ENCODE peak calls at places on chromosomes 11 and 22, in five cellular contexts. One of them, this sample, is unnamed.
A peak's percentile ranks its signal among the peaks of the same experiment; 100 is the strongest.

GRCh38 chr11:70016666-70017347 is 61.3 kb upstream of the ANO1 start:
- DNase-seq in heart right ventricle: no peak
- DNase-seq in tibial nerve: no peak
- DNase-seq in HCT116: peak; percentile 76
- DNase-seq in left lung: no peak
- DNase-seq in this sample: no peak

GRCh38 chr11:64569300-64569970 is 21.6 kb upstream of the SLC22A12 start:
- DNase-seq in left lung: no peak
- DNase-seq in HCT116: no peak
- DNase-seq in tibial nerve: no peak
- DNase-seq in heart right ventricle: no peak
- DNase-seq in this sample: no peak

GRCh38 chr22:41696714-41697113 is 2.6 kb upstream of the MEI1 start:
- DNase-seq in tibial nerve: no peak
- DNase-seq in HCT116: no peak
- DNase-seq in heart right ventricle: no peak
- DNase-seq in left lung: no peak
- DNase-seq in this sample: no peak

GRCh38 chr11:109552376-109552775 is 130.4 kb downstream of the C11orf87 start:
- DNase-seq in left lung: no peak
- DNase-seq in tibial nerve: no peak
- DNase-seq in HCT116: no peak
- DNase-seq in heart right ventricle: no peak
- DNase-seq in this sample: no peak

GRCh38 chr11:121645596-121645995 is 192.8 kb upstream of the SORL1-AS1 start:
- DNase-seq in left lung: no peak
- DNase-seq in HCT116: no peak
- DNase-seq in heart right ventricle: no peak
- DNase-seq in tibial nerve: no peak
- DNase-seq in this sample: no peak

GRCh38 chr11:75743711-75744563 is 24.6 kb upstream of the DGAT2 start:
- DNase-seq in left lung: no peak
- DNase-seq in HCT116: no peak
- DNase-seq in heart right ventricle: no peak
- DNase-seq in tibial nerve: no peak
- DNase-seq in this sample: peak; percentile 62

GRCh38 chr11:119377112-119377901 is 4.2 kb downstream of the USP2 start:
- DNase-seq in HCT116: no peak
- DNase-seq in heart right ventricle: no peak
- DNase-seq in tibial nerve: no peak
- DNase-seq in left lung: peak; percentile 31
- DNase-seq in this sample: no peak

GRCh38 chr11:112554586-112554985 is 293.9 kb upstream of the PLET1 start:
- DNase-seq in left lung: no peak
- DNase-seq in HCT116: no peak
- DNase-seq in tibial nerve: no peak
- DNase-seq in heart right ventricle: no peak
- DNase-seq in this sample: no peak

GRCh38 chr11:118894192-118894591 is 10.5 kb downstream of the CXCR5 start:
- DNase-seq in tibial nerve: no peak
- DNase-seq in heart right ventricle: peak; percentile 3
- DNase-seq in left lung: peak; percentile 67
- DNase-seq in HCT116: no peak
- DNase-seq in this sample: no peak

GRCh38 chr11:942853-943252 is 17.2 kb downstream of the AP2A2 start:
- DNase-seq in HCT116: no peak
- DNase-seq in left lung: peak; percentile 24
- DNase-seq in heart right ventricle: no peak
- DNase-seq in tibial nerve: no peak
- DNase-seq in this sample: no peak

GRCh38 chr11:12137938-12138731 is 27.7 kb downstream of the MICAL2 start:
- DNase-seq in HCT116: no peak
- DNase-seq in tibial nerve: no peak
- DNase-seq in heart right ventricle: no peak
- DNase-seq in left lung: no peak
- DNase-seq in this sample: peak; percentile 19

GRCh38 chr11:48013269-48013901 is 33.0 kb downstream of the PTPRJ start:
- DNase-seq in HCT116: no peak
- DNase-seq in heart right ventricle: no peak
- DNase-seq in left lung: peak; percentile 83
- DNase-seq in tibial nerve: no peak
- DNase-seq in this sample: no peak

GRCh38 chr11:22133785-22134184 is 59.1 kb upstream of the ANO5 start:
- DNase-seq in tibial nerve: no peak
- DNase-seq in HCT116: no peak
- DNase-seq in heart right ventricle: no peak
- DNase-seq in left lung: no peak
- DNase-seq in this sample: no peak

GRCh38 chr22:31818481-31819392 is 64.9 kb downstream of the DEPDC5 start:
- DNase-seq in HCT116: no peak
- DNase-seq in left lung: no peak
- DNase-seq in heart right ventricle: no peak
- DNase-seq in tibial nerve: no peak
- DNase-seq in this sample: no peak

GRCh38 chr11:22634897-22635629 is 9.4 kb upstream of the FANCF start:
- DNase-seq in HCT116: no peak
- DNase-seq in heart right ventricle: no peak
- DNase-seq in tibial nerve: no peak
- DNase-seq in left lung: no peak
- DNase-seq in this sample: peak; percentile 78

GRCh38 chr11:2747236-2748015 is 47.6 kb upstream of the KCNQ1OT1 start:
- DNase-seq in HCT116: no peak
- DNase-seq in tibial nerve: no peak
- DNase-seq in left lung: peak; percentile 61
- DNase-seq in heart right ventricle: no peak
- DNase-seq in this sample: peak; percentile 44

GRCh38 chr11:126284829-126285228 is 1.9 kb downstream of the TIRAP start:
- DNase-seq in HCT116: no peak
- DNase-seq in heart right ventricle: no peak
- DNase-seq in left lung: no peak
- DNase-seq in tibial nerve: no peak
- DNase-seq in this sample: no peak

GRCh38 chr11:30000986-30001385 is 15.8 kb downstream of the KCNA4 start:
- DNase-seq in left lung: no peak
- DNase-seq in heart right ventricle: peak; percentile 31
- DNase-seq in tibial nerve: no peak
- DNase-seq in HCT116: no peak
- DNase-seq in this sample: no peak

GRCh38 chr11:74094393-74094792 is 76.4 kb downstream of the C2CD3 start:
- DNase-seq in HCT116: no peak
- DNase-seq in left lung: no peak
- DNase-seq in tibial nerve: no peak
- DNase-seq in heart right ventricle: no peak
- DNase-seq in this sample: no peak

GRCh38 chr22:49261616-49262015 is 566.1 kb downstream of the BRD1 start:
- DNase-seq in heart right ventricle: no peak
- DNase-seq in tibial nerve: no peak
- DNase-seq in HCT116: no peak
- DNase-seq in left lung: no peak
- DNase-seq in this sample: no peak

GRCh38 chr11:31106963-31107576 is 262.5 kb downstream of the DCDC1 start:
- DNase-seq in tibial nerve: peak; percentile 16
- DNase-seq in HCT116: peak; percentile 51
- DNase-seq in heart right ventricle: peak; percentile 49
- DNase-seq in left lung: no peak
- DNase-seq in this sample: peak; percentile 58

GRCh38 chr11:72067266-72067665 is 13.1 kb downstream of the NUMA1 start:
- DNase-seq in heart right ventricle: no peak
- DNase-seq in tibial nerve: no peak
- DNase-seq in HCT116: no peak
- DNase-seq in left lung: no peak
- DNase-seq in this sample: no peak

GRCh38 chr11:122306776-122307479 is 190.9 kb upstream of the BLID start:
- DNase-seq in tibial nerve: no peak
- DNase-seq in HCT116: no peak
- DNase-seq in left lung: no peak
- DNase-seq in heart right ventricle: no peak
- DNase-seq in this sample: no peak

GRCh38 chr11:96091476-96091875 is 167.6 kb upstream of the MTMR2 start:
- DNase-seq in heart right ventricle: no peak
- DNase-seq in HCT116: no peak
- DNase-seq in left lung: no peak
- DNase-seq in tibial nerve: no peak
- DNase-seq in this sample: no peak

GRCh38 chr11:65773784-65774411 is 6.9 kb downstream of the AP5B1 start:
- DNase-seq in HCT116: no peak
- DNase-seq in tibial nerve: no peak
- DNase-seq in left lung: no peak
- DNase-seq in heart right ventricle: no peak
- DNase-seq in this sample: no peak

GRCh38 chr11:95989216-95989615 is 65.3 kb upstream of the MTMR2 start:
- DNase-seq in left lung: no peak
- DNase-seq in tibial nerve: no peak
- DNase-seq in HCT116: no peak
- DNase-seq in heart right ventricle: no peak
- DNase-seq in this sample: no peak

GRCh38 chr11:134581121-134581626 is 169.1 kb upstream of the B3GAT1 start:
- DNase-seq in tibial nerve: no peak
- DNase-seq in left lung: no peak
- DNase-seq in HCT116: no peak
- DNase-seq in heart right ventricle: peak; percentile 2
- DNase-seq in this sample: no peak

GRCh38 chr22:25939384-25939783 is 197.4 kb downstream of the MYO18B start:
- DNase-seq in left lung: no peak
- DNase-seq in tibial nerve: no peak
- DNase-seq in heart right ventricle: no peak
- DNase-seq in HCT116: no peak
- DNase-seq in this sample: no peak

GRCh38 chr11:34269031-34269430 is 88.8 kb downstream of the ABTB2 start:
- DNase-seq in HCT116: no peak
- DNase-seq in tibial nerve: no peak
- DNase-seq in heart right ventricle: no peak
- DNase-seq in left lung: no peak
- DNase-seq in this sample: no peak

GRCh38 chr11:10349806-10350205 is 44.9 kb downstream of the ADM start:
- DNase-seq in left lung: no peak
- DNase-seq in heart right ventricle: no peak
- DNase-seq in tibial nerve: no peak
- DNase-seq in HCT116: no peak
- DNase-seq in this sample: no peak

GRCh38 chr22:25359601-25360261 is 140.3 kb downstream of the CRYBB2 start:
- DNase-seq in tibial nerve: no peak
- DNase-seq in left lung: peak; percentile 74
- DNase-seq in HCT116: no peak
- DNase-seq in heart right ventricle: no peak
- DNase-seq in this sample: no peak

GRCh38 chr22:42366815-42367581 is 65.2 kb downstream of the NFAM1 start:
- DNase-seq in left lung: no peak
- DNase-seq in heart right ventricle: no peak
- DNase-seq in tibial nerve: no peak
- DNase-seq in HCT116: no peak
- DNase-seq in this sample: no peak

GRCh38 chr11:27274854-27275395 is 88.1 kb downstream of the CCDC34 start:
- DNase-seq in left lung: no peak
- DNase-seq in tibial nerve: no peak
- DNase-seq in heart right ventricle: no peak
- DNase-seq in HCT116: no peak
- DNase-seq in this sample: no peak

GRCh38 chr22:11616811-11617210 is 3911.2 kb upstream of the OR11H1 start:
- DNase-seq in left lung: no peak
- DNase-seq in HCT116: no peak
- DNase-seq in tibial nerve: no peak
- DNase-seq in heart right ventricle: no peak
- DNase-seq in this sample: no peak
- H3K9me3 ChIP-seq in left lung: peaks cover 90% of the 10 kb centered on the region
- H3K9me3 ChIP-seq in HCT116: peaks cover 7% of the 10 kb centered on the region
- H3K9me3 ChIP-seq in tibial nerve: no peaks in the 10 kb centered on the region
- H3K9me3 ChIP-seq in heart right ventricle: no peaks in the 10 kb centered on the region
- H3K9me3 ChIP-seq in this sample: no peaks in the 10 kb centered on the region

GRCh38 chr22:20964090-20964798 is 2.8 kb upstream of the AIFM3 start:
- DNase-seq in tibial nerve: no peak
- DNase-seq in HCT116: no peak
- DNase-seq in left lung: peak; percentile 41
- DNase-seq in heart right ventricle: no peak
- DNase-seq in this sample: no peak

GRCh38 chr22:20965104-20965887 is 1.8 kb upstream of the AIFM3 start:
- DNase-seq in left lung: peak; percentile 79
- DNase-seq in heart right ventricle: no peak
- DNase-seq in HCT116: no peak
- DNase-seq in tibial nerve: no peak
- DNase-seq in this sample: no peak

GRCh38 chr22:20962491-20962945 is 4.5 kb upstream of the AIFM3 start:
- DNase-seq in tibial nerve: no peak
- DNase-seq in HCT116: no peak
- DNase-seq in heart right ventricle: no peak
- DNase-seq in left lung: no peak
- DNase-seq in this sample: no peak

GRCh38 chr22:20964799-20965103 is 2.3 kb upstream of the AIFM3 start:
- DNase-seq in left lung: peak; percentile 69
- DNase-seq in tibial nerve: no peak
- DNase-seq in HCT116: no peak
- DNase-seq in heart right ventricle: no peak
- DNase-seq in this sample: no peak

GRCh38 chr22:20963201-20964052 is 3.6 kb upstream of the AIFM3 start:
- DNase-seq in HCT116: no peak
- DNase-seq in tibial nerve: no peak
- DNase-seq in heart right ventricle: no peak
- DNase-seq in left lung: no peak
- DNase-seq in this sample: no peak
- H3K27me3 ChIP-seq in HCT116: no peaks in the 10 kb centered on the region
- H3K27me3 ChIP-seq in tibial nerve: no peaks in the 10 kb centered on the region
- H3K27me3 ChIP-seq in heart right ventricle: peaks cover 32% of the 10 kb centered on the region
- H3K27me3 ChIP-seq in left lung: peaks cover 5% of the 10 kb centered on the region
- H3K27me3 ChIP-seq in this sample: no peaks in the 10 kb centered on the region

GRCh38 chr22:37629928-37630327 is 9.5 kb upstream of the SH3BP1 start:
- DNase-seq in heart right ventricle: no peak
- DNase-seq in tibial nerve: no peak
- DNase-seq in HCT116: no peak
- DNase-seq in left lung: no peak
- DNase-seq in this sample: no peak
- H3K4me1 ChIP-seq in heart right ventricle: peaks cover 38% of the 10 kb centered on the region
- H3K4me1 ChIP-seq in tibial nerve: no peaks in the 10 kb centered on the region
- H3K4me1 ChIP-seq in HCT116: peaks cover 10% of the 10 kb centered on the region
- H3K4me1 ChIP-seq in left lung: peaks cover 65% of the 10 kb centered on the region
- H3K4me1 ChIP-seq in this sample: peaks cover 12% of the 10 kb centered on the region

DNA sequence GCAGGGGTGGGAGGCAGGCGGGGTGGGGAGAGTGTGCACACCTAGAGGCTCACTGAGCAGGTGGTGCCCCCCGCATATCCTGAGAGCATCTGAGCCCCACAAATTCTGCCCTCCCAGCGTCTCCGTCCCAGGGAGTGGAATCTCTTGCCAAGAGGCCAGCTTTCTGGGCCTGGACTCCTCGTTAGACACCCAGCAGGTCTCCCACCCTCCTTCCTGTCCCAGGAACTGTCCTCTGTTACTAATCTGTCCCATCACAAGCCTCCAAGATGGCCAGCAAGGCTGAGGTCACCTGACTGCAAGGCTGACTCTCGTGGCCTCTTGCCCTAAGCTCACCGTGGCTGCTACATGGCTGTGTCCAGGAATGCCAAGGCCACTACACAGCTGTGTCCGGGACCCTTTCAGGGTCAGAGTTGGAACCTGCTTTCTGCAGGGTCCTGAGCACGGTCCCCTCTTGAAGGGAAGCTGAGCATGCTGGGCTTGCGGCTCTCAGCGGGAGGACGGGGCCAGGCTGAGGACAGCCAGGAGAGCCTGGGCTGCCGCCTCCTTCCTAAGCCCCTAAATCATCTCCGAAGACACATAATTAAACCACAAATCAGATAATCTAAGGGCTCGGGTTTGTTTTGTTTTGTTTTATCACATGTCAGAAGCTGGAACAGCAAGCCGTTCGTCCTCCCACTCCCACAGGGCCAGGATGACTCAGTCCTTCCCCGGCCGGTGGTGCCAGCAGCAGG is 1327.3 kb downstream of the TBC1D22A start:
- DNase-seq in tibial nerve: peak; percentile 59
- DNase-seq in left lung: no peak
- DNase-seq in HCT116: no peak
- DNase-seq in heart right ventricle: peak; percentile 13
- DNase-seq in this sample: peak; percentile 15
- H3K9me3 ChIP-seq in tibial nerve: no peaks in the 10 kb centered on the region
- H3K9me3 ChIP-seq in left lung: no peaks in the 10 kb centered on the region
- H3K9me3 ChIP-seq in HCT116: no peaks in the 10 kb centered on the region
- H3K9me3 ChIP-seq in heart right ventricle: no peaks in the 10 kb centered on the region
- H3K9me3 ChIP-seq in this sample: no peaks in the 10 kb centered on the region